ENCODE peak calls at places on chromosomes 16 and 17, in ten cellular contexts. J, H, P, U, F, Y, Z, V, Q and M are unnamed samples.

GRCh38 chr16:69477546-69477945 is 53.1 kb downstream of the CYB5B start:
- DNase-seq in F (no peak), Q (no peak), U (peak), Z (no peak), H (no peak), J (no peak), P (no peak), V (no peak), Y (no peak), M (no peak)

GRCh38 chr17:47990962-47991731 is 20.2 kb downstream of the CDK5RAP3 start:
- DNase-seq in V (peak), H (no peak), J (no peak), Y (no peak), Q (no peak), F (peak), U (no peak), P (no peak), Z (no peak), M (no peak)

GRCh38 chr17:75900691-75901533 is 3.8 kb downstream of the MRPL38 start:
- DNase-seq in V (no peak), F (no peak), Y (no peak), J (no peak), U (no peak), H (no peak), P (no peak), Z (no peak), Q (no peak), M (no peak)

GRCh38 chr17:82767041-82767754 is 15.3 kb downstream of the TBCD start:
- DNase-seq in Z (no peak), H (no peak), U (peak), Q (peak), F (peak), P (peak), J (peak), V (peak), Y (peak), M (peak)

GRCh38 chr17:20097362-20097761 is 88.2 kb downstream of the SPECC1 start:
- DNase-seq in P (no peak), Z (no peak), Y (no peak), H (no peak), Q (no peak), F (no peak), J (no peak), V (no peak), U (no peak), M (no peak)

GRCh38 chr16:56425439-56425832 is at the start of gene AMFR:
- DNase-seq in F (peak), Z (peak), Q (peak), P (peak), Y (peak), H (peak), V (peak), U (peak), J (no peak), M (peak)

GRCh38 chr17:41322264-41322902 is 6.9 kb upstream of the KRTAP17-1 start:
- DNase-seq in V (peak), P (no peak), J (no peak), U (peak), Z (peak), Q (no peak), H (no peak), F (peak), Y (no peak), M (peak)

GRCh38 chr16:85687651-85688471 is 893 bp downstream of the GINS2 start:
- DNase-seq in H (no peak), Z (no peak), Q (no peak), P (peak), J (no peak), Y (no peak), U (no peak), V (no peak), F (no peak), M (no peak)

GRCh38 chr16:87874639-87875472 is 5.5 kb upstream of the SLC7A5 start:
- DNase-seq in Y (no peak), Z (no peak), P (no peak), H (no peak), Q (no peak), V (no peak), F (no peak), U (no peak), J (no peak), M (no peak)

GRCh38 chr17:61218438-61218837 is 181.2 kb upstream of the TBX2 start:
- DNase-seq in Z (no peak), J (no peak), U (peak), H (no peak), Y (no peak), F (no peak), V (no peak), Q (no peak), P (no peak), M (peak)

GRCh38 chr17:27327871-27328270 is 34.0 kb downstream of the WSB1 start:
- DNase-seq in Z (no peak), U (peak), H (no peak), F (no peak), Y (no peak), V (no peak), P (no peak), Q (no peak), J (no peak), M (no peak)

GRCh38 chr17:41428591-41429326 is 4.4 kb upstream of the KRT37 start:
- DNase-seq in F (no peak), Q (no peak), P (no peak), U (no peak), H (no peak), Z (no peak), V (no peak), J (no peak), Y (no peak), M (no peak)

GRCh38 chr17:73969956-73970355 is 233.5 kb upstream of the RPL38 start:
- DNase-seq in Z (no peak), F (no peak), Y (no peak), V (no peak), Q (no peak), J (no peak), P (no peak), H (no peak), U (no peak), M (no peak)

GRCh38 chr16:15855704-15856003 is 1.2 kb downstream of the MYH11 start:
- DNase-seq in H (no peak), Y (no peak), Z (no peak), U (no peak), V (no peak), P (no peak), F (no peak), Q (no peak), J (no peak), M (no peak)

GRCh38 chr17:44518032-44518431 is 14.8 kb upstream of the GPATCH8 start:
- DNase-seq in Q (no peak), J (no peak), Z (no peak), Y (no peak), U (no peak), P (no peak), F (no peak), V (no peak), H (no peak), M (peak)

GRCh38 chr16:89031715-89032659 is 55.0 kb upstream of the CBFA2T3 start:
- DNase-seq in U (no peak), Q (peak), H (no peak), Z (peak), Y (peak), P (peak), V (no peak), J (no peak), F (no peak), M (no peak)

GRCh38 chr16:28108590-28109247 is 45.2 kb upstream of the GSG1L start:
- DNase-seq in H (no peak), Y (peak), F (no peak), U (no peak), Q (no peak), Z (no peak), P (no peak), J (no peak), V (no peak), M (no peak)

GRCh38 chr16:88442811-88443576 is 10.1 kb upstream of the ZFPM1 start:
- DNase-seq in F (peak), Q (peak), J (no peak), H (peak), V (peak), P (peak), Z (peak), U (peak), Y (peak), M (peak)

GRCh38 chr16:78005881-78006280 is 16.5 kb upstream of the CLEC3A start:
- DNase-seq in F (peak), V (no peak), P (no peak), J (no peak), Z (no peak), H (no peak), Q (no peak), Y (no peak), U (no peak), M (no peak)